ENCODE peak calls at places on chromosomes 6 and 20, in ten cellular contexts. X is stimulated activated CD8-positive, alpha-beta memory T cell treated with anti-CD3 and anti-CD28 coated beads, Interleukin-2, amount 100 ng/mL, for 48 hours; S is body of pancreas; J is NCI-H69; I is hippocampal formation; V is BJ; T is HAP-1; D is heart right ventricle; E is fibroblast of lung; G is HS-5. O is an unnamed sample.

GRCh38 chr6:53161481-53162009 is 12.9 kb upstream of the GCM1 start:
- DNase-seq in S (no peak), X (no peak), I (no peak), T (no peak), J (no peak), D (no peak), V (peak), E (no peak), G (no peak), O (no peak)

GRCh38 chr20:31673943-31674463 is 36.3 kb downstream of the COX4I2 start:
- DNase-seq in D (no peak), J (no peak), E (no peak), X (no peak), T (no peak), G (no peak), S (no peak), I (no peak), V (no peak), O (no peak)

GRCh38 chr6:3841066-3841454 is 8.1 kb upstream of the FAM50B start:
- DNase-seq in V (no peak), D (no peak), J (no peak), X (no peak), S (no peak), G (no peak), E (no peak), I (no peak), T (no peak), O (no peak)

GRCh38 chr20:58081842-58082241 is 146.6 kb downstream of the ANKRD60 start:
- DNase-seq in E (peak), G (peak), S (no peak), I (no peak), X (no peak), J (no peak), D (no peak), T (no peak), V (peak), O (no peak)

GRCh38 chr20:408843-409696 is 971 bp downstream of the RBCK1 start:
- DNase-seq in X (no peak), V (no peak), S (no peak), I (no peak), D (no peak), J (peak), G (no peak), E (no peak), T (no peak), O (no peak)

GRCh38 chr6:93366506-93366905 is 52.9 kb downstream of the EPHA7 start:
- DNase-seq in V (no peak), J (peak), T (no peak), S (no peak), I (no peak), D (no peak), G (no peak), X (no peak), E (no peak), O (no peak)

GRCh38 chr6:164303092-164304007 is 888.8 kb downstream of the QKI start:
- DNase-seq in E (no peak), J (no peak), G (no peak), D (peak), V (no peak), I (no peak), S (no peak), T (no peak), X (no peak), O (no peak)

GRCh38 chr6:46453756-46454316 is 37.4 kb downstream of the RCAN2 start:
- DNase-seq in X (no peak), S (no peak), E (peak), D (no peak), T (no peak), V (peak), I (no peak), G (no peak), J (no peak), O (no peak)

GRCh38 chr6:169099411-169100202 is 154.0 kb downstream of the THBS2 start:
- DNase-seq in S (no peak), J (no peak), E (peak), G (no peak), T (no peak), V (no peak), I (no peak), D (no peak), X (no peak), O (no peak)

GRCh38 chr6:68186870-68187269 is 448.2 kb upstream of the ADGRB3 start:
- DNase-seq in D (no peak), V (no peak), T (no peak), E (no peak), J (no peak), I (no peak), S (no peak), X (no peak), G (no peak), O (no peak)

GRCh38 chr20:11511816-11512215 is 405.9 kb upstream of the BTBD3 start:
- DNase-seq in J (no peak), G (no peak), S (no peak), T (no peak), I (no peak), E (no peak), V (no peak), D (no peak), X (no peak), O (no peak)

GRCh38 chr6:119612871-119613515 is 263.4 kb upstream of the MAN1A1 start:
- DNase-seq in I (no peak), X (no peak), D (no peak), E (peak), T (peak), G (no peak), J (no peak), S (no peak), V (no peak), O (peak)

GRCh38 chr6:2999005-2999620 is 581 bp upstream of the NQO2 start:
- DNase-seq in G (no peak), D (no peak), I (no peak), V (no peak), J (no peak), S (no peak), T (no peak), X (peak), E (peak), O (no peak)

GRCh38 chr20:8128291-8129046 is 3.6 kb upstream of the PLCB1 start:
- DNase-seq in T (peak), G (no peak), E (no peak), V (no peak), D (no peak), X (no peak), I (no peak), S (no peak), J (no peak), O (no peak)

GRCh38 chr6:160534050-160534696 is 129.9 kb downstream of the LPA start:
- DNase-seq in D (peak), J (peak), S (peak), G (peak), I (peak), X (peak), V (no peak), T (peak), E (peak), O (peak)

GRCh38 chr6:116365743-116366142 is 5.0 kb upstream of the DSE start:
- DNase-seq in S (no peak), V (no peak), I (no peak), G (no peak), E (no peak), X (no peak), J (no peak), T (no peak), D (no peak), O (no peak)

GRCh38 chr20:45467861-45468260 is 1.7 kb upstream of the WFDC2 start:
- DNase-seq in D (no peak), J (peak), G (no peak), T (no peak), V (no peak), X (no peak), S (no peak), E (no peak), I (peak), O (no peak)

GRCh38 chr6:7183707-7184106 is 75.9 kb downstream of the RREB1 start:
- DNase-seq in J (no peak), E (no peak), T (no peak), X (no peak), S (no peak), I (no peak), V (no peak), D (no peak), G (no peak), O (peak)

GRCh38 chr20:19867940-19868371 is 109.9 kb downstream of the RIN2 start:
- DNase-seq in I (peak), S (no peak), G (no peak), T (no peak), D (peak), V (peak), J (no peak), X (no peak), E (no peak), O (no peak)

GRCh38 chr6:52390361-52390727 is 28.4 kb downstream of the PAQR8 start:
- DNase-seq in X (no peak), I (no peak), S (no peak), D (no peak), G (peak), E (peak), J (peak), T (no peak), V (peak), O (no peak)

GRCh38 chr20:33791540-33791939 is 19.6 kb upstream of the CHMP4B start:
- DNase-seq in I (no peak), T (no peak), G (no peak), S (no peak), X (no peak), E (no peak), V (no peak), J (no peak), D (no peak), O (no peak)

O was measured in NCI-H82.